ENCODE peak calls at places on chromosomes 7 and 10, in five cellular contexts. P is HuH-7.5; I is CD8-positive, alpha-beta T cell; Z is stimulated activated CD8-positive, alpha-beta memory T cell treated with anti-CD3 and anti-CD28 coated beads, Interleukin-2, amount 100 ng/mL, for 48 hours; N is stimulated activated CD4-positive, alpha-beta T cell treated with anti-CD3 and anti-CD28 coated beads, Interleukin-4, amount 100 ng/mL, for 1 hour. B is an unnamed sample.
A peak's percentile ranks its signal among the peaks of the same experiment; 100 is the strongest.

GRCh38 chr10:33136781-33137180 is 178.8 kb upstream of the ITGB1 start:
- DNase-seq in P (no peak), I (no peak), N (no peak), Z (no peak), B (no peak)

GRCh38 chr10:75283150-75284096 is 47.7 kb upstream of the COMTD1 start:
- DNase-seq in N (no peak), I (no peak), P (no peak), Z (no peak), B (no peak)

GRCh38 chr10:110872984-110873569 is 1.3 kb downstream of the PDCD4 start:
- DNase-seq in Z (no peak), P (no peak), N (no peak), I (no peak), B (no peak)

GRCh38 chr7:106317971-106318370 is 33.2 kb upstream of the NAMPT start:
- DNase-seq in N (no peak), Z (no peak), P (no peak), I (no peak), B (no peak)

GRCh38 chr7:35777121-35777520 is 23.7 kb upstream of the SEPTIN7 start:
- DNase-seq in N (no peak), Z (no peak), I (no peak), P (no peak), B (no peak)

GRCh38 chr7:11492307-11492706 is 339.7 kb downstream of the THSD7A start:
- DNase-seq in N (no peak), I (no peak), Z (no peak), P (no peak), B (no peak)

GRCh38 chr10:110364531-110364937 is 59.8 kb upstream of the SMNDC1 start:
- DNase-seq in I (no peak), N (peak; percentile 66), Z (peak; percentile 52), P (no peak), B (no peak)

GRCh38 chr10:124648738-124649137 is 95.4 kb downstream of the FAM53B start:
- DNase-seq in N (peak; percentile 38), P (peak; percentile 52), I (peak; percentile 54), Z (peak; percentile 39), B (no peak)

GRCh38 chr10:58486821-58487220 is 25.9 kb upstream of the BICC1 start:
- DNase-seq in N (no peak), Z (no peak), P (no peak), I (no peak), B (no peak)

GRCh38 chr10:113820507-113820906 is 33.4 kb downstream of the DCLRE1A start:
- DNase-seq in I (no peak), P (no peak), Z (no peak), N (no peak), B (no peak)

GRCh38 chr7:19585761-19586160 is 123.1 kb downstream of the POLR1F start:
- DNase-seq in N (no peak), Z (no peak), I (no peak), P (no peak), B (no peak)

GRCh38 chr7:43799605-43800004 is 41.1 kb downstream of the BLVRA start:
- DNase-seq in I (no peak), N (no peak), Z (no peak), P (no peak), B (no peak)

GRCh38 chr7:130352335-130353074 is 7.9 kb downstream of the CPA5 start:
- DNase-seq in I (no peak), Z (no peak), P (no peak), N (no peak), B (no peak)

GRCh38 chr7:70775570-70776156 is 356.3 kb upstream of the GALNT17 start:
- DNase-seq in N (no peak), Z (no peak), I (no peak), P (no peak), B (no peak)

GRCh38 chr10:89861584-89862287 is 160.3 kb downstream of the KIF20B start:
- DNase-seq in Z (no peak), P (no peak), I (no peak), N (peak; percentile 5), B (no peak)

GRCh38 chr10:120458432-120458831 is 1.4 kb downstream of the PLPP4 start:
- DNase-seq in N (no peak), P (no peak), I (no peak), Z (no peak), B (no peak)

GRCh38 chr10:75424553-75424952 is 6.9 kb upstream of the LRMDA start:
- DNase-seq in I (no peak), P (no peak), Z (no peak), N (no peak), B (no peak)

GRCh38 chr7:506391-506831 is 13.2 kb downstream of the PDGFA start:
- DNase-seq in N (no peak), P (no peak), I (no peak), Z (no peak), B (no peak)

GRCh38 chr7:5679047-5679740 is 102.3 kb downstream of the RNF216 start:
- DNase-seq in N (no peak), P (no peak), Z (no peak), I (no peak), B (no peak)

GRCh38 chr7:503046-503574 is 16.5 kb downstream of the PDGFA start:
- DNase-seq in Z (no peak), N (no peak), P (no peak), I (no peak), B (no peak)

GRCh38 chr10:62640386-62640785 is 164.1 kb upstream of the ADO start:
- DNase-seq in N (no peak), P (no peak), I (no peak), Z (no peak), B (no peak)

GRCh38 chr7:155336812-155337602 is 39.3 kb downstream of the INSIG1 start:
- DNase-seq in P (no peak), N (no peak), I (no peak), Z (no peak), B (no peak)

GRCh38 chr7:129150199-129150996 is 5.9 kb downstream of the TSPAN33 start:
- DNase-seq in N (no peak), I (no peak), P (no peak), Z (no peak), B (no peak)

GRCh38 chr7:2116903-2117680 is 115.7 kb downstream of the MAD1L1 start:
- DNase-seq in Z (no peak), P (no peak), I (no peak), N (no peak), B (no peak)

GRCh38 chr7:101233907-101234547 is 3.6 kb downstream of the CLDN15 start:
- DNase-seq in I (no peak), Z (no peak), N (no peak), P (no peak), B (no peak)

GRCh38 chr7:105621617-105622016 is 40.3 kb upstream of the EFCAB10 start:
- DNase-seq in N (no peak), Z (no peak), I (no peak), P (no peak), B (peak; percentile 47)